ENCODE peak calls at places on chromosomes 11 and 22, in eight cellular contexts. R is PC-3, G is PC-9, O is OCI-LY7, A is GM23338, H is HCT116, Q is hepatocyte, U is SK-N-SH. L is an unnamed sample.

GRCh38 chr11:1564535-1565172 is 7.4 kb downstream of the DUSP8 start:
- DNase-seq in R (peak; percentile 33), G (no peak), A (peak; percentile 84), H (no peak), O (peak; percentile 16), Q (peak; percentile 80), U (peak; percentile 88), L (peak; percentile 20)

GRCh38 chr11:118928108-118928869 is 2.6 kb upstream of the BCL9L start:
- DNase-seq in U (peak; percentile 95), A (peak; percentile 93), R (peak; percentile 98), O (peak; percentile 91), G (peak; percentile 97), H (peak; percentile 96), Q (peak; percentile 96), L (peak; percentile 88)

GRCh38 chr11:2562897-2563215 is 118.0 kb downstream of the KCNQ1 start:
- DNase-seq in O (no peak), R (no peak), H (no peak), Q (no peak), U (no peak), A (no peak), G (no peak), L (no peak)

GRCh38 chr22:37551981-37552380 is 8.3 kb upstream of the CDC42EP1 start:
- DNase-seq in O (no peak), U (peak; percentile 27), A (no peak), Q (no peak), G (no peak), R (no peak), H (no peak), L (no peak)

GRCh38 chr22:21766933-21767462 is 31.4 kb upstream of the YPEL1 start:
- DNase-seq in A (no peak), G (no peak), H (no peak), O (peak; percentile 30), U (no peak), Q (no peak), R (no peak), L (no peak)

GRCh38 chr22:30832407-30832987 is 136.1 kb downstream of the MORC2 start:
- DNase-seq in R (no peak), A (no peak), H (no peak), G (no peak), Q (no peak), O (no peak), U (no peak), L (no peak)

GRCh38 chr11:78346799-78347198 is 70.8 kb downstream of the GAB2 start:
- DNase-seq in U (no peak), G (no peak), A (no peak), Q (no peak), H (no peak), O (no peak), R (peak; percentile 90), L (no peak)

GRCh38 chr11:112903310-112903709 is 57.9 kb upstream of the NCAM1 start:
- DNase-seq in H (no peak), R (no peak), Q (no peak), A (no peak), G (no peak), O (no peak), U (no peak), L (no peak)

GRCh38 chr11:114132944-114133394 is 73.5 kb downstream of the ZBTB16 start:
- DNase-seq in A (no peak), Q (no peak), R (peak; percentile 88), U (no peak), G (no peak), O (no peak), H (no peak), L (no peak)

GRCh38 chr11:91133361-91133760 is 910.5 kb upstream of the CHORDC1 start:
- DNase-seq in G (no peak), H (no peak), R (no peak), Q (no peak), O (no peak), A (no peak), U (no peak), L (no peak)

GRCh38 chr22:39244496-39245129 is at the start of gene PDGFB:
- DNase-seq in O (no peak), R (peak; percentile 62), Q (peak; percentile 63), G (peak; percentile 61), U (no peak), H (no peak), A (peak; percentile 52), L (peak; percentile 38)

GRCh38 chr22:39117585-39118191 is 20.6 kb downstream of the APOBEC3H start:
- DNase-seq in O (peak; percentile 84), U (no peak), A (peak; percentile 85), R (peak; percentile 61), G (peak; percentile 58), Q (peak; percentile 62), H (peak; percentile 53), L (peak; percentile 79)

GRCh38 chr11:102760355-102761035 is 19.9 kb downstream of the MMP10 start:
- DNase-seq in A (no peak), H (peak; percentile 41), O (no peak), G (peak; percentile 59), Q (peak; percentile 23), U (no peak), R (peak; percentile 97), L (no peak)

GRCh38 chr11:34644669-34645406 is 23.9 kb downstream of the EHF start:
- DNase-seq in U (no peak), O (no peak), R (no peak), Q (no peak), H (no peak), A (no peak), G (no peak), L (no peak)

GRCh38 chr11:68974421-68975194 is 6.2 kb downstream of the MRGPRD start:
- DNase-seq in U (no peak), A (peak; percentile 68), R (peak; percentile 53), Q (peak; percentile 4), O (peak; percentile 57), H (peak; percentile 77), G (no peak), L (peak; percentile 40)

GRCh38 chr22:38745676-38746460 is 9.9 kb downstream of the SUN2 start:
- DNase-seq in A (no peak), Q (no peak), H (no peak), O (no peak), R (no peak), U (no peak), G (no peak), L (no peak)

GRCh38 chr22:37300551-37301017 is 18.3 kb downstream of the CYTH4 start:
- DNase-seq in A (no peak), O (no peak), Q (no peak), G (no peak), R (no peak), U (no peak), H (no peak), L (no peak)

GRCh38 chr11:7020183-7020917 is at the start of the genes NLRP14 and ZNF214:
- DNase-seq in R (peak; percentile 87), G (no peak), Q (peak; percentile 96), H (peak; percentile 75), O (no peak), A (peak; percentile 98), U (peak; percentile 92), L (peak; percentile 26)

GRCh38 chr11:64879226-64879900 is 942 bp upstream of the EHD1 start:
- DNase-seq in O (no peak), U (no peak), G (no peak), Q (no peak), H (no peak), A (no peak), R (no peak), L (no peak)

GRCh38 chr22:39101226-39101625 is 4.2 kb downstream of the APOBEC3H start:
- DNase-seq in O (no peak), G (no peak), H (no peak), A (no peak), U (no peak), R (no peak), Q (no peak), L (no peak)

GRCh38 chr11:88469828-88470227 is 132.3 kb upstream of the CTSC start:
- DNase-seq in A (no peak), Q (no peak), R (no peak), O (no peak), U (no peak), H (no peak), G (no peak), L (no peak)
- H3K9me2 ChIP-seq in A (no peaks in the 10 kb centered on the region), Q (no peaks in the 10 kb centered on the region), R (no peaks in the 10 kb centered on the region), O (no peaks in the 10 kb centered on the region), U (no peaks in the 10 kb centered on the region), H (no peaks in the 10 kb centered on the region), G (no peaks in the 10 kb centered on the region), L (no peaks in the 10 kb centered on the region)

DNA sequence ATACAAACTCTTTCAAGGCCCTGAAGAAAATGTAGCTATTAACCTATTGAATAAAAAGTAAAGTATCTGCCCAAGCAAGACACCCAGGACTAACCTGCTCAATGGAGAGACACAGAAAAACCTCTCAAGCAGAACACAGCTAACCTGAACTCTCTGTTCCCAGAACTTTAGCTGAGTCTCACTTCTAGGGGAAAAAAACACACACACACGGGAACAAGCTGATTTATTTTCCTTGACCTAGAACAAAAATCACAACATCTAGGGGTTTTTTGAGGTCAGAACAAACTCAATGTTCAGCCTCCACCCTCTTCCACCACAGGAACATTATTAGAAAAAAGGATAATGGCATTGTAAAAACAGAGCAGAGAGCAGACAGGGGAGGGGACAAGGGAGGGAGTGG is 121.6 kb downstream of the BBOX1 start:
- DNase-seq in A (no peak), O (no peak), H (no peak), G (no peak), Q (no peak), U (no peak), R (no peak), L (no peak)
- H2AFZ ChIP-seq in A (no peak overlapping the region), O (no peak overlapping the region), H (no peak overlapping the region), G (no peak overlapping the region), Q (no peak overlapping the region), U (no peak overlapping the region), R (no peak overlapping the region), L (no peak overlapping the region)

GRCh38 chr22:42114721-42115120 is 15.9 kb downstream of the CYP2D6 start:
- DNase-seq in H (peak; percentile 26), Q (peak; percentile 80), U (no peak), O (peak; percentile 30), A (peak; percentile 86), G (no peak), R (peak; percentile 5), L (no peak)

GRCh38 chr22:42111798-42112197 is 18.8 kb downstream of the CYP2D6 start:
- DNase-seq in U (no peak), R (no peak), A (peak; percentile 59), H (no peak), Q (no peak), O (no peak), G (no peak), L (no peak)

DNA sequence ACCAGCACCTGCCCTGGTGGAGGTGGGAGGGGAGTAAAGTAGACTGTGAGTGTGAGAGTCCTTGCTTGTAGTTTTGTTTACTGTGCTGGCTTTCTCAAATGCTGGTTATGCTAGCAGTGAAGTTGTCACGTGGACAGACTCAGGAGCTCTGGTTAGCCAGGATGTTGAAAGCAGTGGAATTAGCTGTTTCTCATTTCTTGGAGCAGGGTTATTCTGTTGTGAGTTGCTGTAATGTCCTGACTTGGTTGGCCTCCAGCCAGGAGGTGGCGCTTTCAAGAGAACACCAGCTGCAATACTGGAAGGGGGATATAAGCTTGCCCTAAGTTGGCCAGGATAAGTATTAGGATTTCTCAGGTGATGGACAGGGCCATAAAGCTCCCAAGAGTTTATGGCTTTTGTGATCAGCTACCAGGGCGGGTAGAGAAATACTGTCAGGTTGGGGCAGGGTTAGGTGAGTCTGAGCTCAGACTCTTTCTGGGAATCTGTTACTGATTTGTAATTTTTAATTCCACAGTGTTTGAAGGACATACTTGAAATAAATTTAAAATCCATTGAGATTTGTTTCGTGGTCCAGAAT is 13.7 kb downstream of the CYP2D6 start:
- DNase-seq in Q (peak; percentile 71), A (peak; percentile 64), U (no peak), H (no peak), G (no peak), O (peak; percentile 16), R (no peak), L (no peak)
- TF ChIP-seq CTCF in Q (peak; percentile 28), A (peak; percentile 71), U (no peak), H (no peak), G (no peak), O (peak; percentile 73), R (no peak), L (peak; percentile 31)

GRCh38 chr11:12358302-12359188 is 18.8 kb upstream of the PARVA start:
- DNase-seq in U (no peak), Q (no peak), A (no peak), R (no peak), O (no peak), H (no peak), G (no peak), L (no peak)
- H3K9me2 ChIP-seq in U (no peaks in the 10 kb centered on the region), Q (no peaks in the 10 kb centered on the region), A (no peaks in the 10 kb centered on the region), R (no peaks in the 10 kb centered on the region), O (no peaks in the 10 kb centered on the region), H (no peaks in the 10 kb centered on the region), G (no peaks in the 10 kb centered on the region), L (no peaks in the 10 kb centered on the region)